ENCODE peak calls at places on chromosome 4, in eight cellular contexts. A is AG09309; G is activated T-cell treated with anti-CD3 and anti-CD28 coated beads for 24 hours; O is nucleus accumbens; M is T-helper 1 cell; J is endothelial cell of umbilical vein; F is activated CD8-positive, alpha-beta memory T cell treated with anti-CD3 and anti-CD28 coated beads for 1 hour; K is GM10248. H is an unnamed sample.
A peak's percentile ranks its signal among the peaks of the same experiment; 100 is the strongest.

GRCh38 chr4:153467154-153467896 is 1.2 kb downstream of the TMEM131L start:
- DNase-seq in F (no peak), A (no peak), K (peak; percentile 90), M (peak; percentile 27), O (peak; percentile 22), J (peak; percentile 23), G (no peak), H (no peak)

GRCh38 chr4:73181231-73181630 is 77.4 kb downstream of the ANKRD17 start:
- DNase-seq in G (no peak), A (no peak), M (no peak), J (no peak), F (no peak), K (no peak), O (no peak), H (no peak)

GRCh38 chr4:100841911-100842310 is 324.1 kb upstream of the EMCN start:
- DNase-seq in O (no peak), J (no peak), A (no peak), G (no peak), K (no peak), F (no peak), M (no peak), H (no peak)

GRCh38 chr4:173960398-173960797 is 323.1 kb downstream of the FBXO8 start:
- DNase-seq in G (no peak), O (no peak), F (no peak), K (no peak), A (no peak), J (no peak), M (no peak), H (no peak)

GRCh38 chr4:153393397-153393796 is 48.9 kb downstream of the MND1 start:
- DNase-seq in O (peak; percentile 1), F (no peak), G (no peak), A (no peak), K (no peak), M (no peak), J (no peak), H (no peak)

GRCh38 chr4:185017964-185018772 is at the start of gene HELT:
- DNase-seq in K (no peak), G (no peak), M (no peak), O (no peak), A (no peak), J (no peak), F (no peak), H (no peak)

GRCh38 chr4:13547563-13548041 is 3.3 kb upstream of the NKX3-2 start:
- DNase-seq in M (no peak), A (no peak), G (no peak), O (no peak), K (peak; percentile 57), F (no peak), J (no peak), H (no peak)

GRCh38 chr4:32790803-32791202 is 2070.6 kb downstream of the PCDH7 start:
- DNase-seq in F (no peak), M (no peak), K (no peak), A (no peak), O (no peak), G (no peak), J (no peak), H (no peak)

GRCh38 chr4:2356123-2357069 is 62.0 kb downstream of the ZFYVE28 start:
- DNase-seq in F (no peak), J (no peak), G (no peak), K (no peak), O (no peak), M (no peak), A (no peak), H (no peak)

GRCh38 chr4:17414392-17414791 is 97.5 kb downstream of the QDPR start:
- DNase-seq in M (no peak), O (no peak), F (no peak), A (no peak), G (no peak), J (no peak), K (no peak), H (no peak)

GRCh38 chr4:84529169-84529751 is 30.2 kb upstream of the NKX6-1 start:
- DNase-seq in F (no peak), K (peak; percentile 22), O (no peak), A (no peak), M (no peak), J (peak; percentile 29), G (no peak), H (no peak)

GRCh38 chr4:55989716-55990115 is 41.0 kb downstream of the CEP135 start:
- DNase-seq in K (no peak), O (no peak), J (no peak), F (no peak), G (no peak), A (no peak), M (no peak), H (no peak)

GRCh38 chr4:74793757-74794340 is 474 bp downstream of the BTC start:
- DNase-seq in O (peak; percentile 37), G (no peak), J (peak; percentile 26), K (peak; percentile 10), F (no peak), A (no peak), M (no peak), H (no peak)

H was measured in substantia nigra.